ENCODE peak calls at places on chromosomes 1 and 21, in four cellular contexts. D, A, Z and L are unnamed samples.

GRCh38 chr1:87084247-87084836 is 169.9 kb downstream of the HS2ST1 start:
- DNase-seq in D (no peak), A (no peak), Z (no peak), L (no peak)

GRCh38 chr1:15966081-15966955 is 9.6 kb downstream of the ZBTB17 start:
- DNase-seq in D (no peak), A (peak; percentile 67), Z (no peak), L (no peak)

GRCh38 chr1:10628685-10629084 is 153.9 kb downstream of the PEX14 start:
- DNase-seq in D (no peak), A (no peak), Z (no peak), L (no peak)

GRCh38 chr1:155076371-155076770 is 2.3 kb upstream of the EFNA3 start:
- DNase-seq in D (no peak), A (no peak), Z (no peak), L (no peak)

GRCh38 chr1:191453487-191453886 is 704.8 kb upstream of the RGS18 start:
- DNase-seq in D (no peak), A (no peak), Z (no peak), L (no peak)

GRCh38 chr1:212267017-212267416 is 18.2 kb upstream of the PPP2R5A start:
- DNase-seq in D (no peak), A (no peak), Z (no peak), L (no peak)

GRCh38 chr21:14382486-14382834 is 486 bp downstream of the HSPA13 start:
- DNase-seq in D (no peak), A (no peak), Z (peak; percentile 45), L (peak; percentile 5)

GRCh38 chr1:98556521-98557158 is 104.9 kb upstream of the SNX7 start:
- DNase-seq in D (no peak), A (peak; percentile 22), Z (no peak), L (no peak)

GRCh38 chr1:23796466-23797271 is 3.9 kb downstream of the GALE start:
- DNase-seq in D (no peak), A (no peak), Z (no peak), L (no peak)

GRCh38 chr1:81833722-81834121 is 33.0 kb downstream of the ADGRL2 start:
- DNase-seq in D (no peak), A (no peak), Z (no peak), L (no peak)

GRCh38 chr1:944341-945325 is 14.4 kb downstream of the NOC2L start:
- DNase-seq in D (no peak), A (no peak), Z (no peak), L (no peak)

GRCh38 chr21:34983680-34984086 is 65.4 kb downstream of the RUNX1 start:
- DNase-seq in D (no peak), A (peak; percentile 82), Z (no peak), L (no peak)

GRCh38 chr1:156746716-156747631 is 4.5 kb downstream of the HDGF start:
- DNase-seq in D (no peak), A (peak; percentile 27), Z (peak; percentile 88), L (peak; percentile 92)

GRCh38 chr1:53559391-53559815 is 100.2 kb downstream of the DMRTB1 start:
- DNase-seq in D (no peak), A (no peak), Z (peak; percentile 8), L (no peak)

GRCh38 chr1:237103021-237103420 is 61.0 kb downstream of the RYR2 start:
- DNase-seq in D (no peak), A (no peak), Z (no peak), L (no peak)

GRCh38 chr1:61056674-61057439 is 25.5 kb upstream of the NFIA start:
- DNase-seq in D (no peak), A (no peak), Z (peak; percentile 73), L (no peak)

GRCh38 chr1:227372662-227373061 is 54.4 kb upstream of the CDC42BPA start:
- DNase-seq in D (no peak), A (no peak), Z (no peak), L (no peak)

GRCh38 chr1:20358761-20359263 is 68.1 kb downstream of the VWA5B1 start:
- DNase-seq in D (no peak), A (no peak), Z (no peak), L (no peak)

GRCh38 chr1:2248127-2248826 is 20.2 kb downstream of the SKI start:
- DNase-seq in D (no peak), A (no peak), Z (no peak), L (no peak)

GRCh38 chr1:197774691-197775281 is 494 bp downstream of the DENND1B start:
- DNase-seq in D (no peak), A (no peak), Z (no peak), L (peak; percentile 22)